ENCODE peak calls at places on chromosomes 2 and 18, in nine cellular contexts. Y is right atrium auricular region; K is mesenchymal stem cell; T is spleen; V is esophagus squamous epithelium; J is fibroblast of lung; A is heart right ventricle; U is CD8-positive, alpha-beta memory T cell; S is left ventricle myocardium inferior. C is an unnamed sample.

GRCh38 chr2:174021056-174021656 is 56.0 kb upstream of the SP3 start:
- DNase-seq in Y (no peak), K (no peak), T (no peak), V (no peak), J (no peak), A (no peak), U (no peak), S (no peak), C (no peak)

GRCh38 chr2:138334323-138334722 is 167.2 kb upstream of the SPOPL start:
- DNase-seq in Y (no peak), K (no peak), T (no peak), V (no peak), J (no peak), A (no peak), U (no peak), S (no peak), C (no peak)

GRCh38 chr2:28164280-28164801 is 228.3 kb upstream of the FOSL2 start:
- DNase-seq in Y (no peak), K (peak; percentile 92), T (no peak), V (no peak), J (no peak), A (peak; percentile 42), U (no peak), S (peak; percentile 41), C (no peak)

GRCh38 chr2:39503277-39503676 is 66.2 kb upstream of the MAP4K3 start:
- DNase-seq in Y (no peak), K (no peak), T (no peak), V (no peak), J (no peak), A (no peak), U (no peak), S (no peak), C (no peak)

GRCh38 chr2:25160376-25160775 is 8.0 kb downstream of the POMC start:
- DNase-seq in Y (no peak), K (no peak), T (peak; percentile 71), V (no peak), J (no peak), A (no peak), U (no peak), S (no peak), C (no peak)

GRCh38 chr18:34866739-34867138 is 156.6 kb downstream of the DTNA start:
- DNase-seq in Y (no peak), K (peak; percentile 43), T (no peak), V (no peak), J (no peak), A (no peak), U (no peak), S (no peak), C (no peak)

GRCh38 chr2:130834091-130834922 is 2.4 kb upstream of the ARHGEF4 start:
- DNase-seq in Y (no peak), K (no peak), T (peak; percentile 58), V (no peak), J (peak; percentile 73), A (no peak), U (peak; percentile 36), S (no peak), C (no peak)

GRCh38 chr2:219352448-219353023 is 20.0 kb upstream of the RESP18 start:
- DNase-seq in Y (no peak), K (peak; percentile 70), T (no peak), V (no peak), J (peak; percentile 36), A (peak; percentile 52), U (peak; percentile 64), S (no peak), C (no peak)

GRCh38 chr2:5453648-5454390 is 238.4 kb upstream of the SOX11 start:
- DNase-seq in Y (no peak), K (peak; percentile 67), T (no peak), V (no peak), J (peak; percentile 90), A (no peak), U (no peak), S (no peak), C (no peak)

GRCh38 chr18:49856531-49856930 is 43.2 kb upstream of the ACAA2 start:
- DNase-seq in Y (no peak), K (no peak), T (no peak), V (no peak), J (no peak), A (no peak), U (no peak), S (no peak), C (no peak)

GRCh38 chr2:32697156-32697555 is 69.3 kb downstream of the TTC27 start:
- DNase-seq in Y (no peak), K (peak; percentile 34), T (no peak), V (no peak), J (peak; percentile 93), A (no peak), U (no peak), S (no peak), C (no peak)

GRCh38 chr2:27485496-27485895 is 4.0 kb downstream of the IFT172 start:
- DNase-seq in Y (no peak), K (no peak), T (no peak), V (no peak), J (no peak), A (no peak), U (no peak), S (no peak), C (no peak)

DNA sequence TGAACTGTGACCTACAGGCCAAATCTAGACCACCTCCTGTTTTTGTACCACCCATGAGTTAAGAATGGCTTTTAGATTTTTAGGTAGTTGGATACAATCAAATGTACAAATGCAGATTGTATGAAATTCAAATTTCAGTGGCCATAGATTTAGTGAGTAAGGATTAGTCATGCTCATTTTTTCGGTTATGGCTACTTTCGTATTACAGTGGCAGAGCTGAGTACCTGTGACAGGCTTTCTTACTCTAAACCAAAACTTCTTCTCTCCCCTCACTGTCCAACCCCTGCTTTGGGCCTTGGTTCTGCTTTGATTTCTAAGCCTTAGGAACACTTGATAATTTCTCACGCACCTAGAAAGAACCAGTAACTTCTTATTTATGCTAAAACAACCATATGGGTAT is 82.1 kb downstream of the CDC42EP3 start:
- DNase-seq in Y (no peak), K (no peak), T (no peak), V (no peak), J (peak; percentile 60), A (no peak), U (no peak), S (no peak), C (no peak)
- H3K27ac ChIP-seq in Y (no peak overlapping the region), K (peak overlapping the region; percentile 80), T (peak overlapping the region; percentile 54), V (peak overlapping the region; percentile 61), J (no peak overlapping the region), A (no peak overlapping the region), U (no peak overlapping the region), S (no peak overlapping the region), C (no peak overlapping the region)

GRCh38 chr2:140539506-140539905 is 1591.3 kb downstream of the LRP1B start:
- DNase-seq in Y (no peak), K (no peak), T (no peak), V (no peak), J (peak; percentile 7), A (no peak), U (no peak), S (no peak), C (no peak)
- H3K4me1 ChIP-seq in Y (no peaks in the 10 kb centered on the region), K (no peaks in the 10 kb centered on the region), T (no peaks in the 10 kb centered on the region), V (no peaks in the 10 kb centered on the region), J (no peaks in the 10 kb centered on the region), A (no peaks in the 10 kb centered on the region), U (no peaks in the 10 kb centered on the region), S (no peaks in the 10 kb centered on the region), C (no peaks in the 10 kb centered on the region)

GRCh38 chr2:72883356-72883962 is 3.7 kb upstream of the SPR start:
- DNase-seq in Y (no peak), K (peak; percentile 58), T (no peak), V (no peak), J (peak; percentile 38), A (peak; percentile 48), U (no peak), S (no peak), C (no peak)

GRCh38 chr2:72887032-72887835 is at the start of gene SPR:
- DNase-seq in Y (peak; percentile 71), K (peak; percentile 72), T (peak; percentile 89), V (no peak), J (peak; percentile 61), A (peak; percentile 71), U (peak; percentile 60), S (peak; percentile 85), C (no peak)

GRCh38 chr2:72887836-72888437 is 729 bp downstream of the SPR start:
- DNase-seq in Y (peak; percentile 93), K (peak; percentile 92), T (peak; percentile 86), V (no peak), J (peak; percentile 81), A (peak; percentile 92), U (peak; percentile 60), S (peak; percentile 87), C (peak; percentile 63)

GRCh38 chr2:72888438-72889202 is 1.4 kb downstream of the SPR start:
- DNase-seq in Y (no peak), K (no peak), T (no peak), V (no peak), J (no peak), A (no peak), U (no peak), S (no peak), C (no peak)

DNA sequence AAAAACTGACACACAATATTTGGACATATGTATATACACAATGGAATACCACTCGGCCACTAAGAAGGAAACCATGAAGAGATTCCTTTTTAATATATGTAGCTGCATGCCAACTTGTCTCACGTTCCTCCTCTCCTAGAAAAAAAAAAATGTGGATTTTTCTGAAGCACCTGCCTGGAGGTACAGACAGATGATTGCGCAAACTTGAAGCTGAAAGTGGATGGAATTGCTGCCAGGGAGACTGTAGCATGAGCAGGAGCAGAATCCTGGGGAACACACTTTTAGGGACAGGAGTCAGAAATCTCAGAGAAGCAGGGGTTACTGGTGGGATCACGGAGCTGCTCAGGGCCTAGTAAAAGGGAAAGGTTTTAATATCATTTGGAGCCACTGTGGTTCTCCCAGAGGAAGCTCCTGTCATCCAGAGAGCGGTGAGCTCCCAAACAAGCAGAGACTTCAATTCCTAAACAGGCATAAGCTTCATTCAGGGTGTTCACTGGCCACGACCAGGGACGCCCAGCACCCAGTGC is 640 bp upstream of the SPR start:
- DNase-seq in Y (no peak), K (no peak), T (no peak), V (no peak), J (no peak), A (no peak), U (no peak), S (no peak), C (no peak)
- H3K27ac ChIP-seq in Y (peak overlapping the region; percentile 85), K (no peak overlapping the region), T (peak overlapping the region; percentile 85), V (peak overlapping the region; percentile 89), J (no peak overlapping the region), A (peak overlapping the region; percentile 95), U (no peak overlapping the region), S (peak overlapping the region; percentile 93), C (peak overlapping the region; percentile 81)

GRCh38 chr2:8581601-8582041 is 100.2 kb upstream of the ID2 start:
- DNase-seq in Y (no peak), K (no peak), T (peak; percentile 68), V (no peak), J (no peak), A (no peak), U (no peak), S (no peak), C (no peak)

GRCh38 chr2:8579686-8580085 is 102.2 kb upstream of the ID2 start:
- DNase-seq in Y (peak; percentile 34), K (no peak), T (no peak), V (no peak), J (no peak), A (no peak), U (no peak), S (no peak), C (no peak)

GRCh38 chr2:8580316-8581047 is 101.4 kb upstream of the ID2 start:
- DNase-seq in Y (peak; percentile 47), K (no peak), T (peak; percentile 70), V (no peak), J (no peak), A (no peak), U (no peak), S (no peak), C (no peak)

GRCh38 chr2:8582191-8582849 is 99.5 kb upstream of the ID2 start:
- DNase-seq in Y (no peak), K (no peak), T (no peak), V (no peak), J (no peak), A (no peak), U (no peak), S (no peak), C (no peak)

GRCh38 chr2:8581048-8581561 is 100.8 kb upstream of the ID2 start:
- DNase-seq in Y (peak; percentile 49), K (no peak), T (peak; percentile 79), V (no peak), J (no peak), A (no peak), U (no peak), S (no peak), C (no peak)
- H3K4me1 ChIP-seq in Y (no peaks in the 10 kb centered on the region), K (peaks cover 13% of the 10 kb centered on the region), T (peaks cover 46% of the 10 kb centered on the region), V (peaks cover 34% of the 10 kb centered on the region), J (no peaks in the 10 kb centered on the region), A (peaks cover 5% of the 10 kb centered on the region), U (peaks cover 21% of the 10 kb centered on the region), S (peaks cover 39% of the 10 kb centered on the region), C (no peaks in the 10 kb centered on the region)